ENCODE peak calls at places on chromosome 6, in four cellular contexts. G is NCI-H2081; B is stimulated activated CD4-positive, alpha-beta T cell treated with anti-CD3 and anti-CD28 coated beads, Interleukin-4, amount 100 ng/mL, for 24 hours; X is left ventricle myocardium inferior. U is an unnamed sample.

GRCh38 chr6:11275598-11275997 is 43.1 kb upstream of the NEDD9 start:
- DNase-seq in G (no peak), B (peak), X (no peak), U (no peak)

GRCh38 chr6:169169375-169169774 is 84.3 kb downstream of the THBS2 start:
- DNase-seq in G (no peak), B (no peak), X (no peak), U (no peak)

GRCh38 chr6:114100421-114100820 is 129.5 kb upstream of the HDAC2 start:
- DNase-seq in G (no peak), B (no peak), X (no peak), U (no peak)

GRCh38 chr6:33433560-33434191 is 13.8 kb downstream of the SYNGAP1 start:
- DNase-seq in G (no peak), B (no peak), X (no peak), U (no peak)

GRCh38 chr6:28758046-28758817 is 165.6 kb downstream of the TRIM27 start:
- DNase-seq in G (peak), B (no peak), X (no peak), U (no peak)

GRCh38 chr6:27836080-27836782 is 76.0 kb downstream of the OR2B2 start:
- DNase-seq in G (no peak), B (no peak), X (no peak), U (no peak)

GRCh38 chr6:111942561-111942960 is 69.3 kb upstream of the FYN start:
- DNase-seq in G (no peak), B (no peak), X (no peak), U (no peak)

GRCh38 chr6:38306915-38307314 is 332.8 kb downstream of the BTBD9 start:
- DNase-seq in G (no peak), B (no peak), X (no peak), U (no peak)

GRCh38 chr6:96775727-96776400 is 61.4 kb downstream of the GPR63 start:
- DNase-seq in G (no peak), B (no peak), X (no peak), U (no peak)

GRCh38 chr6:85017352-85017751 is 253.0 kb upstream of the TBX18 start:
- DNase-seq in G (no peak), B (no peak), X (no peak), U (no peak)

GRCh38 chr6:27720607-27721580 is 191.3 kb downstream of the OR2B2 start:
- DNase-seq in G (no peak), B (peak), X (no peak), U (peak)

GRCh38 chr6:47301441-47301840 is 8.3 kb downstream of the TNFRSF21 start:
- DNase-seq in G (no peak), B (no peak), X (no peak), U (no peak)

GRCh38 chr6:25176466-25176865 is 102.7 kb upstream of the CARMIL1 start:
- DNase-seq in G (no peak), B (no peak), X (no peak), U (no peak)

GRCh38 chr6:97668716-97669115 is 385.7 kb upstream of the MMS22L start:
- DNase-seq in G (peak), B (no peak), X (no peak), U (no peak)

GRCh38 chr6:133286765-133287164 is 45.6 kb downstream of the EYA4 start:
- DNase-seq in G (no peak), B (no peak), X (no peak), U (no peak)

GRCh38 chr6:90445533-90446108 is 141.3 kb downstream of the MAP3K7 start:
- DNase-seq in G (no peak), B (peak), X (no peak), U (no peak)

GRCh38 chr6:106732541-106732940 is 103.2 kb downstream of the QRSL1 start:
- DNase-seq in G (no peak), B (no peak), X (no peak), U (no peak)

GRCh38 chr6:112029045-112029822 is 24.7 kb upstream of the CCN6 start:
- DNase-seq in G (peak), B (peak), X (peak), U (peak)

GRCh38 chr6:8736046-8736877 is 300.9 kb upstream of the SLC35B3 start:
- DNase-seq in G (no peak), B (no peak), X (no peak), U (no peak)

GRCh38 chr6:74807701-74808100 is 398.2 kb downstream of the COL12A1 start:
- DNase-seq in G (no peak), B (no peak), X (no peak), U (no peak)

GRCh38 chr6:28884423-28885148 is 39.2 kb downstream of the TRIM27 start:
- DNase-seq in G (no peak), B (peak), X (no peak), U (peak)

GRCh38 chr6:6746334-6746969 is 157.9 kb downstream of the LY86 start:
- DNase-seq in G (no peak), B (no peak), X (peak), U (peak)

GRCh38 chr6:134420638-134421181 is 102.8 kb upstream of the SGK1 start:
- DNase-seq in G (no peak), B (no peak), X (no peak), U (no peak)

GRCh38 chr6:18406955-18407738 is 20.0 kb downstream of the RNF144B start:
- DNase-seq in G (no peak), B (no peak), X (no peak), U (no peak)

GRCh38 chr6:62797190-62797589 is 414.1 kb upstream of the FKBP1C start:
- DNase-seq in G (no peak), B (no peak), X (no peak), U (no peak)

GRCh38 chr6:104718672-104719071 is 141.0 kb downstream of the HACE1 start:
- DNase-seq in G (no peak), B (no peak), X (no peak), U (no peak)

GRCh38 chr6:105424177-105424783 is 21.4 kb upstream of the PREP start:
- DNase-seq in G (peak), B (peak), X (no peak), U (peak)

GRCh38 chr6:113631616-113632015 is 225.5 kb upstream of the MARCKS start:
- DNase-seq in G (no peak), B (no peak), X (no peak), U (no peak)

U was measured in testis.